ENCODE peak calls at places on chromosomes 1 and 21, in eight cellular contexts. B, R, K, E, G, W, H and N are unnamed samples.

GRCh38 chr1:209585672-209586071 is 2.2 kb downstream of the CAMK1G start:
- DNase-seq in B (peak), R (peak), K (peak), E (peak), G (peak), W (no peak), H (peak), N (no peak)

GRCh38 chr1:81760487-81761097 is 40.1 kb upstream of the ADGRL2 start:
- DNase-seq in B (no peak), R (no peak), K (no peak), E (no peak), G (peak), W (no peak), H (no peak), N (peak)

GRCh38 chr21:43675871-43676270 is 16.5 kb downstream of the RRP1B start:
- DNase-seq in B (no peak), R (no peak), K (no peak), E (no peak), G (no peak), W (no peak), H (no peak), N (no peak)

GRCh38 chr1:24181619-24182018 is 5.5 kb downstream of the IFNLR1 start:
- DNase-seq in B (no peak), R (no peak), K (no peak), E (no peak), G (no peak), W (no peak), H (no peak), N (no peak)

GRCh38 chr1:11559211-11559970 is 80.4 kb downstream of the DISP3 start:
- DNase-seq in B (no peak), R (no peak), K (no peak), E (no peak), G (no peak), W (no peak), H (no peak), N (no peak)

GRCh38 chr21:35084869-35085268 is 35.8 kb upstream of the RUNX1 start:
- DNase-seq in B (no peak), R (no peak), K (no peak), E (peak), G (no peak), W (no peak), H (no peak), N (no peak)

GRCh38 chr21:15539376-15539775 is 190.4 kb upstream of the USP25 start:
- DNase-seq in B (no peak), R (no peak), K (no peak), E (no peak), G (no peak), W (no peak), H (no peak), N (no peak)

GRCh38 chr1:96060621-96061020 is 661.0 kb upstream of the PTBP2 start:
- DNase-seq in B (peak), R (no peak), K (no peak), E (no peak), G (no peak), W (no peak), H (no peak), N (no peak)

GRCh38 chr1:101996830-101997485 is at the start of gene OLFM3:
- DNase-seq in B (peak), R (no peak), K (no peak), E (peak), G (peak), W (no peak), H (peak), N (peak)

GRCh38 chr1:228530086-228530758 is 43.0 kb downstream of the RNF187 start:
- DNase-seq in B (no peak), R (no peak), K (no peak), E (peak), G (no peak), W (no peak), H (no peak), N (no peak)

GRCh38 chr1:22412932-22413727 is 38.5 kb upstream of the ZBTB40 start:
- DNase-seq in B (no peak), R (no peak), K (no peak), E (peak), G (no peak), W (no peak), H (no peak), N (no peak)

GRCh38 chr1:165666152-165666551 is 32.2 kb downstream of the ALDH9A1 start:
- DNase-seq in B (no peak), R (no peak), K (no peak), E (no peak), G (no peak), W (no peak), H (no peak), N (no peak)

GRCh38 chr1:66335859-66336640 is 197.9 kb upstream of the SGIP1 start:
- DNase-seq in B (no peak), R (peak), K (peak), E (no peak), G (peak), W (peak), H (no peak), N (peak)